ENCODE peak calls at places on chromosomes 16 and 17, in eight cellular contexts. One of them, this sample, is unnamed.

GRCh38 chr17:8248751-8249607 is at the start of gene PFAS:
- DNase-seq in NT2/D1: peak; percentile 78
- DNase-seq in fibroblast of lung: peak; percentile 90
- DNase-seq in heart left ventricle: peak; percentile 96
- DNase-seq in thoracic aorta: peak; percentile 79
- DNase-seq in tibial nerve: peak; percentile 97
- DNase-seq in colonic mucosa: peak; percentile 98
- DNase-seq in esophagus muscularis mucosa: peak; percentile 99
- DNase-seq in this sample: peak; percentile 98

GRCh38 chr17:19327039-19327776 is 35.3 kb downstream of the B9D1 start:
- DNase-seq in NT2/D1: no peak
- DNase-seq in fibroblast of lung: peak; percentile 95
- DNase-seq in heart left ventricle: peak; percentile 11
- DNase-seq in thoracic aorta: no peak
- DNase-seq in tibial nerve: no peak
- DNase-seq in colonic mucosa: no peak
- DNase-seq in esophagus muscularis mucosa: no peak
- DNase-seq in this sample: peak; percentile 5

GRCh38 chr16:64983983-64984382 is 137.9 kb downstream of the CDH11 start:
- DNase-seq in NT2/D1: peak; percentile 50
- DNase-seq in fibroblast of lung: peak; percentile 86
- DNase-seq in heart left ventricle: peak; percentile 49
- DNase-seq in thoracic aorta: no peak
- DNase-seq in tibial nerve: no peak
- DNase-seq in colonic mucosa: peak; percentile 26
- DNase-seq in esophagus muscularis mucosa: no peak
- DNase-seq in this sample: no peak

GRCh38 chr17:17824119-17824779 is 12.5 kb downstream of the SREBF1 start:
- DNase-seq in NT2/D1: no peak
- DNase-seq in fibroblast of lung: no peak
- DNase-seq in heart left ventricle: no peak
- DNase-seq in thoracic aorta: no peak
- DNase-seq in tibial nerve: no peak
- DNase-seq in colonic mucosa: peak; percentile 63
- DNase-seq in esophagus muscularis mucosa: no peak
- DNase-seq in this sample: no peak

GRCh38 chr17:14297161-14297851 is 3.6 kb upstream of the HS3ST3B1 start:
- DNase-seq in NT2/D1: no peak
- DNase-seq in fibroblast of lung: peak; percentile 61
- DNase-seq in heart left ventricle: no peak
- DNase-seq in thoracic aorta: no peak
- DNase-seq in tibial nerve: no peak
- DNase-seq in colonic mucosa: no peak
- DNase-seq in esophagus muscularis mucosa: peak; percentile 87
- DNase-seq in this sample: no peak

GRCh38 chr17:58189436-58190146 is 2.9 kb upstream of the EPX start:
- DNase-seq in NT2/D1: no peak
- DNase-seq in fibroblast of lung: peak; percentile 89
- DNase-seq in heart left ventricle: no peak
- DNase-seq in thoracic aorta: no peak
- DNase-seq in tibial nerve: no peak
- DNase-seq in colonic mucosa: no peak
- DNase-seq in esophagus muscularis mucosa: no peak
- DNase-seq in this sample: no peak

GRCh38 chr17:5883775-5884665 is 186.2 kb upstream of the WSCD1 start:
- DNase-seq in NT2/D1: no peak
- DNase-seq in fibroblast of lung: no peak
- DNase-seq in heart left ventricle: no peak
- DNase-seq in thoracic aorta: no peak
- DNase-seq in tibial nerve: no peak
- DNase-seq in colonic mucosa: no peak
- DNase-seq in esophagus muscularis mucosa: no peak
- DNase-seq in this sample: no peak

GRCh38 chr16:27538508-27538907 is 11.2 kb downstream of the GTF3C1 start:
- DNase-seq in NT2/D1: no peak
- DNase-seq in fibroblast of lung: no peak
- DNase-seq in heart left ventricle: no peak
- DNase-seq in thoracic aorta: no peak
- DNase-seq in tibial nerve: no peak
- DNase-seq in colonic mucosa: no peak
- DNase-seq in esophagus muscularis mucosa: no peak
- DNase-seq in this sample: no peak

GRCh38 chr16:50372611-50373344 is 4.0 kb upstream of the BRD7 start:
- DNase-seq in NT2/D1: no peak
- DNase-seq in fibroblast of lung: no peak
- DNase-seq in heart left ventricle: peak; percentile 48
- DNase-seq in thoracic aorta: peak; percentile 28
- DNase-seq in tibial nerve: no peak
- DNase-seq in colonic mucosa: no peak
- DNase-seq in esophagus muscularis mucosa: peak; percentile 91
- DNase-seq in this sample: peak; percentile 85

GRCh38 chr17:5249615-5250014 is 15.0 kb upstream of the SCIMP start:
- DNase-seq in NT2/D1: peak; percentile 50
- DNase-seq in fibroblast of lung: peak; percentile 78
- DNase-seq in heart left ventricle: peak; percentile 56
- DNase-seq in thoracic aorta: peak; percentile 29
- DNase-seq in tibial nerve: peak; percentile 27
- DNase-seq in colonic mucosa: peak; percentile 74
- DNase-seq in esophagus muscularis mucosa: peak; percentile 92
- DNase-seq in this sample: no peak

GRCh38 chr16:21083729-21084268 is 66.8 kb downstream of the DNAH3 start:
- DNase-seq in NT2/D1: peak; percentile 61
- DNase-seq in fibroblast of lung: peak; percentile 46
- DNase-seq in heart left ventricle: peak; percentile 67
- DNase-seq in thoracic aorta: peak; percentile 7
- DNase-seq in tibial nerve: peak; percentile 59
- DNase-seq in colonic mucosa: peak; percentile 71
- DNase-seq in esophagus muscularis mucosa: peak; percentile 91
- DNase-seq in this sample: peak; percentile 68

GRCh38 chr17:30000755-30001257 is 59.4 kb downstream of the EFCAB5 start:
- DNase-seq in NT2/D1: no peak
- DNase-seq in fibroblast of lung: no peak
- DNase-seq in heart left ventricle: no peak
- DNase-seq in thoracic aorta: no peak
- DNase-seq in tibial nerve: no peak
- DNase-seq in colonic mucosa: no peak
- DNase-seq in esophagus muscularis mucosa: no peak
- DNase-seq in this sample: no peak

GRCh38 chr16:4839942-4840341 is 7.1 kb downstream of the GLYR1 start:
- DNase-seq in NT2/D1: no peak
- DNase-seq in fibroblast of lung: peak; percentile 13
- DNase-seq in heart left ventricle: no peak
- DNase-seq in thoracic aorta: no peak
- DNase-seq in tibial nerve: no peak
- DNase-seq in colonic mucosa: no peak
- DNase-seq in esophagus muscularis mucosa: no peak
- DNase-seq in this sample: no peak

GRCh38 chr17:49071106-49071505 is 61.5 kb upstream of the B4GALNT2 start:
- DNase-seq in NT2/D1: no peak
- DNase-seq in fibroblast of lung: peak; percentile 20
- DNase-seq in heart left ventricle: no peak
- DNase-seq in thoracic aorta: no peak
- DNase-seq in tibial nerve: no peak
- DNase-seq in colonic mucosa: no peak
- DNase-seq in esophagus muscularis mucosa: no peak
- DNase-seq in this sample: no peak

GRCh38 chr16:15581127-15581815 is 61.7 kb downstream of the MARF1 start:
- DNase-seq in NT2/D1: no peak
- DNase-seq in fibroblast of lung: no peak
- DNase-seq in heart left ventricle: no peak
- DNase-seq in thoracic aorta: no peak
- DNase-seq in tibial nerve: no peak
- DNase-seq in colonic mucosa: no peak
- DNase-seq in esophagus muscularis mucosa: no peak
- DNase-seq in this sample: no peak

GRCh38 chr17:63911657-63912100 is 621 bp upstream of the CSHL1 start:
- DNase-seq in NT2/D1: no peak
- DNase-seq in fibroblast of lung: peak; percentile 5
- DNase-seq in heart left ventricle: peak; percentile 34
- DNase-seq in thoracic aorta: no peak
- DNase-seq in tibial nerve: no peak
- DNase-seq in colonic mucosa: peak; percentile 41
- DNase-seq in esophagus muscularis mucosa: no peak
- DNase-seq in this sample: peak; percentile 64

GRCh38 chr17:42760652-42761581 is at the start of gene RAMP2:
- DNase-seq in NT2/D1: no peak
- DNase-seq in fibroblast of lung: peak; percentile 10
- DNase-seq in heart left ventricle: peak; percentile 58
- DNase-seq in thoracic aorta: no peak
- DNase-seq in tibial nerve: no peak
- DNase-seq in colonic mucosa: no peak
- DNase-seq in esophagus muscularis mucosa: no peak
- DNase-seq in this sample: no peak

GRCh38 chr17:40350410-40351184 is 13.9 kb downstream of the GJD3 start:
- DNase-seq in NT2/D1: no peak
- DNase-seq in fibroblast of lung: peak; percentile 50
- DNase-seq in heart left ventricle: no peak
- DNase-seq in thoracic aorta: no peak
- DNase-seq in tibial nerve: no peak
- DNase-seq in colonic mucosa: peak; percentile 28
- DNase-seq in esophagus muscularis mucosa: no peak
- DNase-seq in this sample: no peak

GRCh38 chr17:28900986-28901726 is 1.7 kb downstream of the DHRS13 start:
- DNase-seq in NT2/D1: no peak
- DNase-seq in fibroblast of lung: no peak
- DNase-seq in heart left ventricle: no peak
- DNase-seq in thoracic aorta: no peak
- DNase-seq in tibial nerve: no peak
- DNase-seq in colonic mucosa: no peak
- DNase-seq in esophagus muscularis mucosa: no peak
- DNase-seq in this sample: no peak

GRCh38 chr17:74296548-74296936 is 22.5 kb downstream of the DNAI2 start:
- DNase-seq in NT2/D1: peak; percentile 28
- DNase-seq in fibroblast of lung: peak; percentile 67
- DNase-seq in heart left ventricle: peak; percentile 76
- DNase-seq in thoracic aorta: no peak
- DNase-seq in tibial nerve: peak; percentile 43
- DNase-seq in colonic mucosa: peak; percentile 40
- DNase-seq in esophagus muscularis mucosa: no peak
- DNase-seq in this sample: no peak

DNA sequence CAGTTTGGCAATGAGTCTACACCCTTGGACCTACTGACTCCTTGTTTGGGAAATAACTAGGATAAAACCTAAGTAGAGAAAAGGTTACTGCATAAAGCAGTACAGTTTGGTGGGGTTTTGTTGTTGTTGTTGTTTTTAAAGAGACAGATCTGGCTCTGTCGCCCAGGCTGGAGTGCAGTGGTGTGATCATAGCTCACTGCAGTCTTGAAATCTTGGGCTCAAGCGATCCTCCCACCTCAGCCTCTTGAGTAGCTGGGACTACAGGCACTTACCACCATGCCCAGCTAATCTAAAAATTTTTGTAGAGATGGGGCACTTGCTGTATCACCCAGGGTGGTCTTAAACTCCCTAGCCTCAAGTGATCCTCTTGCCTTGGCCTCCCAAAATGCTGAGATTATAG is 1.2 kb downstream of the PDP2 start:
- DNase-seq in NT2/D1: no peak
- DNase-seq in fibroblast of lung: no peak
- DNase-seq in heart left ventricle: no peak
- DNase-seq in thoracic aorta: no peak
- DNase-seq in tibial nerve: no peak
- DNase-seq in colonic mucosa: no peak
- DNase-seq in esophagus muscularis mucosa: no peak
- DNase-seq in this sample: no peak
- H3K4me3 ChIP-seq in NT2/D1: peak overlapping the region; percentile 94
- H3K4me3 ChIP-seq in fibroblast of lung: peak overlapping the region; percentile 4
- H3K4me3 ChIP-seq in heart left ventricle: peak overlapping the region; percentile 86
- H3K4me3 ChIP-seq in thoracic aorta: no peak overlapping the region
- H3K4me3 ChIP-seq in tibial nerve: no peak overlapping the region
- H3K4me3 ChIP-seq in colonic mucosa: peak overlapping the region; percentile 82
- H3K4me3 ChIP-seq in esophagus muscularis mucosa: peak overlapping the region; percentile 80
- H3K4me3 ChIP-seq in this sample: no peak overlapping the region

DNA sequence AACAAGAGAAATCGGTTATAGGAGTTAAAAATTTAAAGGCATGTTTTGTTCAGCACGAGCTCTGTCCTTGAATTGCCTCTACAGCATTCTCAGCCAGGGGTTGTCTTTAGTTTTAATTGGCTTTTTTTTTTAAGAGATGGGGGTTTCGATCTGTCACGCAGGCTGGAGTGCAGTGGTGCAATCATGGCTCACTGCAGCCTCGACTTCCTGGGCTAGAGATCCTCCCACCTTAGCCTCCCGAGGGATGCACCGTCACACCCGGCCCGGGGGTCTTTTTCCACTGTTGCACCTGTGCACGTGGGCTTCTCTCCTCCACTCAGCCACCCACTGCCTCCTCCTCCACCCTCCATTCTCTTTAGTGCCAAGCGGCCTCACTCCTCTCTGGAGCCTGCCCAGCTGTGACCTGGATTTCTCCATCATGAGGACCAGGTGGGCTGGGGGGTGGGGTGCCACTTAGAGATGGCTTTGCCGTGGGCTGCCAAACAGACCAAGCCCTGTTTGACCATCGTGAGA is 106.8 kb upstream of the SEC14L1 start:
- DNase-seq in NT2/D1: no peak
- DNase-seq in fibroblast of lung: no peak
- DNase-seq in heart left ventricle: no peak
- DNase-seq in thoracic aorta: no peak
- DNase-seq in tibial nerve: no peak
- DNase-seq in colonic mucosa: no peak
- DNase-seq in esophagus muscularis mucosa: no peak
- DNase-seq in this sample: no peak
- H3K36me3 ChIP-seq in NT2/D1: no peaks in the 10 kb centered on the region
- H3K36me3 ChIP-seq in fibroblast of lung: no peaks in the 10 kb centered on the region
- H3K36me3 ChIP-seq in heart left ventricle: no peaks in the 10 kb centered on the region
- H3K36me3 ChIP-seq in thoracic aorta: no peaks in the 10 kb centered on the region
- H3K36me3 ChIP-seq in tibial nerve: peaks cover 5% of the 10 kb centered on the region
- H3K36me3 ChIP-seq in colonic mucosa: no peaks in the 10 kb centered on the region
- H3K36me3 ChIP-seq in esophagus muscularis mucosa: no peaks in the 10 kb centered on the region
- H3K36me3 ChIP-seq in this sample: no peaks in the 10 kb centered on the region

DNA sequence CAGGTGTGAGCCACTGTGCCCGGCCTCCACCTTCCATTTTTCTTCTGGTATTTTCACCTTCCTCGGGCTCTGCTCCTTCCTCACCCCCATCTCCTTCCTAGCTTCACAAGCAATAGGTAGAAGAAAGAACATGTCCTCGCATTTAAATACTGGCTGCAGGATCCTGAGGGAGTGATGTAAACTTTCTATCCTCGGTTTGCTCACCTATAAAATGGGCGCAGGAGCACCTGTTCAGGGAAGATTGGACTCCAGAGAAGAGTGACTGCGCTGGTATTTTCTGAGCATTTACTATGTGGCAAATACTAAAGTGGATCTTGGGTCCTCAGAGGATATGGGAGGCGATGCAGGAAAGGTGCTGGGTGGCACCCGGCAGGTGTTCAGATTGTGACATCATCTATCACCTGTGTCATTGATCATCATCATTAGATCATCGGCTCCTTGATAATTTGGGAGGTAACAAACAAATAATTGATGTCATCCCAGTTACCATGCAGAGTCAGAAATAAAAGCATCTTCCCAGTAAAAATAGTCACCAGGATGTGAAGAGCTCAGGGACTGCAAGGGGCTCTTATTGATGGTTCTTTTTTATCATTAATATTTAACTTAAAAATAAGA is 72.8 kb downstream of the FOXL1 start:
- DNase-seq in NT2/D1: no peak
- DNase-seq in fibroblast of lung: no peak
- DNase-seq in heart left ventricle: no peak
- DNase-seq in thoracic aorta: no peak
- DNase-seq in tibial nerve: no peak
- DNase-seq in colonic mucosa: no peak
- DNase-seq in esophagus muscularis mucosa: no peak
- DNase-seq in this sample: no peak
- H3K4me3 ChIP-seq in NT2/D1: no peak overlapping the region
- H3K4me3 ChIP-seq in fibroblast of lung: no peak overlapping the region
- H3K4me3 ChIP-seq in heart left ventricle: no peak overlapping the region
- H3K4me3 ChIP-seq in thoracic aorta: no peak overlapping the region
- H3K4me3 ChIP-seq in tibial nerve: no peak overlapping the region
- H3K4me3 ChIP-seq in colonic mucosa: no peak overlapping the region
- H3K4me3 ChIP-seq in esophagus muscularis mucosa: no peak overlapping the region
- H3K4me3 ChIP-seq in this sample: no peak overlapping the region

GRCh38 chr16:89553733-89554132 is 6.7 kb upstream of the RPL13 start:
- DNase-seq in NT2/D1: no peak
- DNase-seq in fibroblast of lung: no peak
- DNase-seq in heart left ventricle: no peak
- DNase-seq in thoracic aorta: no peak
- DNase-seq in tibial nerve: no peak
- DNase-seq in colonic mucosa: no peak
- DNase-seq in esophagus muscularis mucosa: no peak
- DNase-seq in this sample: no peak
- H3K36me3 ChIP-seq in NT2/D1: peaks cover 94% of the 10 kb centered on the region
- H3K36me3 ChIP-seq in fibroblast of lung: peaks cover 31% of the 10 kb centered on the region
- H3K36me3 ChIP-seq in heart left ventricle: no peaks in the 10 kb centered on the region
- H3K36me3 ChIP-seq in thoracic aorta: peaks cover 45% of the 10 kb centered on the region
- H3K36me3 ChIP-seq in tibial nerve: peaks cover 87% of the 10 kb centered on the region
- H3K36me3 ChIP-seq in colonic mucosa: peaks cover 11% of the 10 kb centered on the region
- H3K36me3 ChIP-seq in esophagus muscularis mucosa: peaks cover 87% of the 10 kb centered on the region
- H3K36me3 ChIP-seq in this sample: peaks cover 55% of the 10 kb centered on the region

This sample was measured in ascending aorta.